ENCODE peak calls at places on chromosomes 16 and 17, in seven cellular contexts. X, K, P, R, Y, J and C are unnamed samples.

GRCh38 chr17:3576970-3577369 is 19.4 kb upstream of the TRPV3 start:
- DNase-seq in X (no peak), K (no peak), P (no peak), R (no peak), Y (no peak), J (no peak), C (no peak)

GRCh38 chr17:12790806-12791148 is 1.5 kb downstream of the ARHGAP44 start:
- DNase-seq in X (no peak), K (no peak), P (no peak), R (no peak), Y (no peak), J (no peak), C (no peak)

GRCh38 chr17:43650471-43650870 is 11.3 kb downstream of the MEOX1 start:
- DNase-seq in X (no peak), K (no peak), P (no peak), R (no peak), Y (no peak), J (no peak), C (no peak)

GRCh38 chr17:73043686-73044581 is 48.6 kb downstream of the SLC39A11 start:
- DNase-seq in X (no peak), K (no peak), P (peak; percentile 88), R (no peak), Y (peak; percentile 66), J (no peak), C (no peak)

GRCh38 chr17:48645639-48646182 is 19.6 kb upstream of the HOXB9 start:
- DNase-seq in X (no peak), K (no peak), P (no peak), R (no peak), Y (no peak), J (no peak), C (no peak)

GRCh38 chr17:73769480-73769879 is 125.2 kb upstream of the SDK2 start:
- DNase-seq in X (no peak), K (no peak), P (no peak), R (no peak), Y (no peak), J (no peak), C (no peak)

GRCh38 chr16:71426880-71427615 is 14.8 kb downstream of the TLE7 start:
- DNase-seq in X (no peak), K (no peak), P (no peak), R (no peak), Y (no peak), J (no peak), C (no peak)

GRCh38 chr16:15874745-15875314 is 13.6 kb downstream of the CEP20 start:
- DNase-seq in X (peak; percentile 43), K (no peak), P (peak; percentile 62), R (no peak), Y (no peak), J (no peak), C (peak; percentile 71)

GRCh38 chr17:7477392-7478275 is 1.8 kb downstream of the ZBTB4 start:
- DNase-seq in X (no peak), K (no peak), P (peak; percentile 11), R (peak; percentile 54), Y (peak; percentile 59), J (no peak), C (no peak)

GRCh38 chr16:49532873-49533272 is 159.3 kb downstream of the C16orf78 start:
- DNase-seq in X (no peak), K (no peak), P (no peak), R (no peak), Y (no peak), J (no peak), C (no peak)

GRCh38 chr17:62857526-62857925 is 49.4 kb upstream of the MARCHF10 start:
- DNase-seq in X (no peak), K (no peak), P (no peak), R (no peak), Y (no peak), J (no peak), C (no peak)

GRCh38 chr17:20975566-20975965 is 67.2 kb downstream of the USP22 start:
- DNase-seq in X (no peak), K (no peak), P (peak; percentile 43), R (no peak), Y (no peak), J (no peak), C (no peak)